ENCODE peak calls at places on chromosomes 6 and 20, in five cellular contexts. B is fibroblast of lung, K is mammary epithelial cell, I is NB4, X is epithelial cell of esophagus. M is an unnamed sample.
A peak's percentile ranks its signal among the peaks of the same experiment; 100 is the strongest.

GRCh38 chr20:9160760-9161159 is 91.9 kb downstream of the PLCB4 start:
- DNase-seq in B (peak; percentile 5), K (no peak), I (no peak), X (no peak), M (peak; percentile 31)

GRCh38 chr20:24235224-24235735 is 234.1 kb upstream of the SYNDIG1 start:
- DNase-seq in B (peak; percentile 2), K (no peak), I (no peak), X (no peak), M (no peak)

GRCh38 chr20:59123011-59123676 is 40.5 kb upstream of the ZNF831 start:
- DNase-seq in B (no peak), K (no peak), I (no peak), X (no peak), M (no peak)

GRCh38 chr6:47261191-47261590 is 48.5 kb downstream of the TNFRSF21 start:
- DNase-seq in B (no peak), K (no peak), I (no peak), X (no peak), M (no peak)

GRCh38 chr6:158080849-158081656 is 87.0 kb downstream of the SERAC1 start:
- DNase-seq in B (no peak), K (no peak), I (no peak), X (no peak), M (no peak)

GRCh38 chr6:41335943-41336342 is 535 bp downstream of the NCR2 start:
- DNase-seq in B (no peak), K (no peak), I (no peak), X (no peak), M (no peak)

GRCh38 chr6:37539706-37540352 is 40.1 kb upstream of the CCDC167 start:
- DNase-seq in B (no peak), K (no peak), I (no peak), X (no peak), M (no peak)

GRCh38 chr20:36969478-36970186 is 18.1 kb upstream of the SAMHD1 start:
- DNase-seq in B (no peak), K (no peak), I (no peak), X (no peak), M (no peak)

GRCh38 chr6:37206674-37207073 is 36.7 kb downstream of the PIM1 start:
- DNase-seq in B (no peak), K (no peak), I (no peak), X (no peak), M (no peak)

GRCh38 chr6:24891004-24891403 is 44.8 kb downstream of the RIPOR2 start:
- DNase-seq in B (no peak), K (no peak), I (no peak), X (no peak), M (no peak)

GRCh38 chr20:20070871-20071726 is 18.8 kb downstream of the CFAP61 start:
- DNase-seq in B (no peak), K (no peak), I (no peak), X (no peak), M (no peak)

GRCh38 chr6:138728672-138729071 is 44.9 kb upstream of the CCDC28A start:
- DNase-seq in B (no peak), K (no peak), I (peak; percentile 49), X (no peak), M (no peak)

GRCh38 chr20:61134286-61135035 is 117.6 kb upstream of the CDH4 start:
- DNase-seq in B (no peak), K (no peak), I (no peak), X (no peak), M (no peak)

GRCh38 chr6:25315778-25316177 is 36.6 kb downstream of the CARMIL1 start:
- DNase-seq in B (no peak), K (no peak), I (no peak), X (no peak), M (no peak)

GRCh38 chr20:17611540-17612286 is 41.8 kb downstream of the DSTN start:
- DNase-seq in B (peak; percentile 21), K (peak; percentile 70), I (no peak), X (peak; percentile 74), M (no peak)

GRCh38 chr6:117167520-117168271 is 97.7 kb upstream of the VGLL2 start:
- DNase-seq in B (peak; percentile 46), K (peak; percentile 99), I (peak; percentile 8), X (peak; percentile 96), M (no peak)

GRCh38 chr6:51613558-51613957 is 473.9 kb downstream of the PKHD1 start:
- DNase-seq in B (no peak), K (no peak), I (no peak), X (peak; percentile 2), M (no peak)

GRCh38 chr20:39057143-39057542 is 95.0 kb downstream of the DHX35 start:
- DNase-seq in B (no peak), K (no peak), I (no peak), X (no peak), M (no peak)

GRCh38 chr6:37142047-37142614 is 27.8 kb upstream of the PIM1 start:
- DNase-seq in B (peak; percentile 71), K (no peak), I (no peak), X (no peak), M (no peak)

GRCh38 chr6:33578588-33579011 is 1.5 kb downstream of the BAK1 start:
- DNase-seq in B (no peak), K (no peak), I (no peak), X (no peak), M (no peak)

GRCh38 chr6:44699082-44699481 is 311.6 kb downstream of the CDC5L start:
- DNase-seq in B (peak; percentile 78), K (no peak), I (no peak), X (no peak), M (no peak)

GRCh38 chr6:52010145-52010544 is 77.3 kb downstream of the PKHD1 start:
- DNase-seq in B (no peak), K (no peak), I (no peak), X (no peak), M (no peak)

GRCh38 chr20:31543966-31544598 is 29.8 kb downstream of the HM13 start:
- DNase-seq in B (peak; percentile 97), K (peak; percentile 72), I (no peak), X (peak; percentile 72), M (peak; percentile 95)

GRCh38 chr6:121399971-121400370 is 35.5 kb upstream of the GJA1 start:
- DNase-seq in B (no peak), K (no peak), I (no peak), X (no peak), M (no peak)

GRCh38 chr6:149608381-149608982 is 40.0 kb downstream of the KATNA1 start:
- DNase-seq in B (no peak), K (no peak), I (peak; percentile 85), X (no peak), M (no peak)

GRCh38 chr6:116741571-116741970 is 23.9 kb downstream of the FAM162B start:
- DNase-seq in B (no peak), K (no peak), I (no peak), X (no peak), M (no peak)

GRCh38 chr6:157213897-157214296 is 109.4 kb downstream of the TMEM242 start:
- DNase-seq in B (no peak), K (no peak), I (no peak), X (no peak), M (no peak)

GRCh38 chr20:62056377-62056776 is 9.3 kb downstream of the TAF4 start:
- DNase-seq in B (no peak), K (no peak), I (no peak), X (no peak), M (no peak)

GRCh38 chr20:48626226-48626937 is 201.4 kb downstream of the PREX1 start:
- DNase-seq in B (no peak), K (no peak), I (peak; percentile 93), X (no peak), M (no peak)

GRCh38 chr6:18389479-18389878 is 2.3 kb downstream of the RNF144B start:
- DNase-seq in B (peak; percentile 47), K (peak; percentile 48), I (no peak), X (no peak), M (peak; percentile 28)

GRCh38 chr6:131654326-131654725 is 17.2 kb downstream of the ENPP3 start:
- DNase-seq in B (peak; percentile 16), K (peak; percentile 35), I (no peak), X (peak; percentile 56), M (no peak)
- H3K4me3 ChIP-seq in B (no peak overlapping the region), K (no peak overlapping the region), I (no peak overlapping the region), X (no peak overlapping the region), M (no peak overlapping the region)

GRCh38 chr6:48476257-48476656 is 365.3 kb upstream of the PTCHD4 start:
- DNase-seq in B (peak; percentile 13), K (peak; percentile 40), I (peak; percentile 2), X (peak; percentile 80), M (no peak)
- TF ChIP-seq CTCF in B (peak; percentile 46), K (peak; percentile 60), I (no peak), X (peak; percentile 53), M (no peak)

DNA sequence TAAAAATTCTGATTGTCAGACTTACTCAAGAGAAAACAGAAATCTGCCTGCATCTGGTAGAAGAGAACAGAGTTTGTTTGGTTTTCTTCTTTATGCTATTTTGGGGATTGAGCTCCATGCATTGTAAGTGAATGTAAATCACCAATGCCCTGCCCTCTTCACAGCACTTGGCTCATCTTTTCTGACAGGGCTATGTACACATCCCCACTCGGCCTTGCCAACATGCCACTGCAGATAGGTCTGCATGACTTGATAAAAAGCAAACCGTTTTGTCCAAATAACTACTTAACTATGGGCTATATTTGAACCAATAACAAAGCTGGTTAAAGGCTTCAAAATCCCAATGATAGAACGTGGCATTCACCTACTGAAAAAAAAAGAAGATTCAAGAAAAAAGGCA is 117.7 kb downstream of the IBTK start:
- DNase-seq in B (no peak), K (no peak), I (no peak), X (peak; percentile 9), M (no peak)
- H3K4me3 ChIP-seq in B (no peak overlapping the region), K (no peak overlapping the region), I (no peak overlapping the region), X (no peak overlapping the region), M (no peak overlapping the region)

GRCh38 chr6:144335914-144336313 is 50.8 kb downstream of the UTRN start:
- DNase-seq in B (no peak), K (peak; percentile 90), I (peak; percentile 38), X (peak; percentile 67), M (no peak)

GRCh38 chr6:144332177-144332576 is 47.0 kb downstream of the UTRN start:
- DNase-seq in B (no peak), K (no peak), I (no peak), X (no peak), M (no peak)

GRCh38 chr6:144331610-144332009 is 46.5 kb downstream of the UTRN start:
- DNase-seq in B (peak; percentile 94), K (no peak), I (no peak), X (peak; percentile 53), M (no peak)

GRCh38 chr6:144335315-144335861 is 50.3 kb downstream of the UTRN start:
- DNase-seq in B (no peak), K (no peak), I (peak; percentile 59), X (peak; percentile 58), M (no peak)

GRCh38 chr6:144334150-144334708 is 49.1 kb downstream of the UTRN start:
- DNase-seq in B (no peak), K (no peak), I (peak; percentile 89), X (no peak), M (no peak)
- TF ChIP-seq CTCF in B (no peak), K (no peak), I (no peak), X (no peak), M (no peak)

GRCh38 chr6:161222706-161223234 is 51.1 kb downstream of the AGPAT4 start:
- DNase-seq in B (no peak), K (no peak), I (no peak), X (no peak), M (no peak)
- H3K4me3 ChIP-seq in B (no peak overlapping the region), K (no peak overlapping the region), I (no peak overlapping the region), X (no peak overlapping the region), M (no peak overlapping the region)

M was measured in AG09309.